ENCODE peak calls at places on chromosomes 4 and X, in six cellular contexts. T is hippocampal formation; C is ureter; V is activated naive CD8-positive, alpha-beta T cell treated with anti-CD3 and anti-CD28 coated beads, Interleukin-2, amount 50 U/mL, for 16 hours; J is AG09309; S is AG08395. I is an unnamed sample.

GRCh38 chr4:70734168-70734954 is 12.6 kb downstream of the RUFY3 start:
- DNase-seq in C (no peak), J (no peak), S (peak), T (no peak), V (no peak), I (peak)

GRCh38 chrX:54181196-54181953 is 1.7 kb downstream of the FAM120C start:
- DNase-seq in J (no peak), S (no peak), T (no peak), V (no peak), C (no peak), I (peak)

GRCh38 chr4:54842226-54843055 is 184.7 kb downstream of the KIT start:
- DNase-seq in J (no peak), S (no peak), C (no peak), T (no peak), V (no peak), I (no peak)

GRCh38 chr4:177070533-177070932 is 239.1 kb upstream of the NEIL3 start:
- DNase-seq in C (no peak), J (no peak), T (no peak), S (peak), V (no peak), I (no peak)

GRCh38 chr4:71184195-71184781 is 154.5 kb upstream of the SLC4A4 start:
- DNase-seq in T (peak), S (peak), J (peak), V (no peak), C (peak), I (peak)

GRCh38 chr4:84451546-84451945 is 47.5 kb downstream of the NKX6-1 start:
- DNase-seq in J (no peak), S (no peak), C (no peak), T (no peak), V (no peak), I (peak)

GRCh38 chrX:111041018-111041462 is 55.0 kb upstream of the PAK3 start:
- DNase-seq in C (no peak), T (no peak), V (no peak), S (peak), J (peak), I (peak)

GRCh38 chr4:147822128-147822527 is 90.2 kb downstream of the ARHGAP10 start:
- DNase-seq in J (peak), C (peak), T (no peak), V (no peak), S (no peak), I (peak)

GRCh38 chr4:6236816-6237390 is 32.7 kb upstream of the WFS1 start:
- DNase-seq in S (no peak), V (no peak), C (no peak), J (no peak), T (no peak), I (no peak)

GRCh38 chr4:73653695-73654106 is 33.5 kb upstream of the RASSF6 start:
- DNase-seq in S (peak), V (no peak), T (no peak), J (no peak), C (no peak), I (peak)

GRCh38 chr4:87017580-87018061 is 82.8 kb downstream of the AFF1 start:
- DNase-seq in C (no peak), V (no peak), S (peak), J (peak), T (no peak), I (peak)

GRCh38 chr4:174037049-174037448 is 246.4 kb downstream of the FBXO8 start:
- DNase-seq in V (no peak), T (no peak), J (no peak), S (peak), C (no peak), I (no peak)